ENCODE peak calls at places on chromosomes 6 and 20, in four cellular contexts. One of them, this sample, is unnamed. For H3K9me3, the result is how much of the 10 kb centered on the place peaks cover.

GRCh38 chr6:12266571-12266970 is 23.6 kb upstream of the EDN1 start:
- DNase-seq in effector memory CD4-positive, alpha-beta T cell: no peak
- DNase-seq in CD4-positive, alpha-beta memory T cell: no peak
- DNase-seq in BE2C: no peak
- DNase-seq in this sample: no peak

GRCh38 chr6:87762116-87762515 is 60.1 kb upstream of the AKIRIN2 start:
- DNase-seq in BE2C: no peak
- DNase-seq in CD4-positive, alpha-beta memory T cell: no peak
- DNase-seq in effector memory CD4-positive, alpha-beta T cell: no peak
- DNase-seq in this sample: no peak

GRCh38 chr6:13480631-13481501 is 6.5 kb downstream of the GFOD1 start:
- DNase-seq in BE2C: no peak
- DNase-seq in CD4-positive, alpha-beta memory T cell: no peak
- DNase-seq in effector memory CD4-positive, alpha-beta T cell: no peak
- DNase-seq in this sample: no peak

GRCh38 chr6:9295641-9296040 is 860.3 kb upstream of the SLC35B3 start:
- DNase-seq in BE2C: no peak
- DNase-seq in effector memory CD4-positive, alpha-beta T cell: no peak
- DNase-seq in CD4-positive, alpha-beta memory T cell: no peak
- DNase-seq in this sample: no peak

GRCh38 chr6:74431873-74432272 is 735.9 kb downstream of the CD109 start:
- DNase-seq in effector memory CD4-positive, alpha-beta T cell: no peak
- DNase-seq in BE2C: no peak
- DNase-seq in CD4-positive, alpha-beta memory T cell: no peak
- DNase-seq in this sample: no peak

GRCh38 chr6:52089758-52090348 is 2.4 kb upstream of the PKHD1 start:
- DNase-seq in BE2C: no peak
- DNase-seq in effector memory CD4-positive, alpha-beta T cell: no peak
- DNase-seq in CD4-positive, alpha-beta memory T cell: no peak
- DNase-seq in this sample: no peak

GRCh38 chr20:10647471-10647870 is 26.3 kb downstream of the JAG1 start:
- DNase-seq in CD4-positive, alpha-beta memory T cell: no peak
- DNase-seq in effector memory CD4-positive, alpha-beta T cell: no peak
- DNase-seq in BE2C: peak
- DNase-seq in this sample: no peak

GRCh38 chr6:39107641-39108040 is 7.3 kb downstream of the SAYSD1 start:
- DNase-seq in BE2C: no peak
- DNase-seq in effector memory CD4-positive, alpha-beta T cell: no peak
- DNase-seq in CD4-positive, alpha-beta memory T cell: no peak
- DNase-seq in this sample: no peak

GRCh38 chr20:37526238-37526838 is 1.3 kb downstream of the BLCAP start:
- DNase-seq in effector memory CD4-positive, alpha-beta T cell: no peak
- DNase-seq in BE2C: peak
- DNase-seq in CD4-positive, alpha-beta memory T cell: no peak
- DNase-seq in this sample: no peak

GRCh38 chr6:167235421-167236238 is 55.5 kb upstream of the UNC93A start:
- DNase-seq in CD4-positive, alpha-beta memory T cell: no peak
- DNase-seq in BE2C: no peak
- DNase-seq in effector memory CD4-positive, alpha-beta T cell: no peak
- DNase-seq in this sample: no peak

GRCh38 chr6:158047120-158047518 is 65.5 kb downstream of the SYNJ2 start:
- DNase-seq in BE2C: no peak
- DNase-seq in CD4-positive, alpha-beta memory T cell: no peak
- DNase-seq in effector memory CD4-positive, alpha-beta T cell: peak
- DNase-seq in this sample: no peak

DNA sequence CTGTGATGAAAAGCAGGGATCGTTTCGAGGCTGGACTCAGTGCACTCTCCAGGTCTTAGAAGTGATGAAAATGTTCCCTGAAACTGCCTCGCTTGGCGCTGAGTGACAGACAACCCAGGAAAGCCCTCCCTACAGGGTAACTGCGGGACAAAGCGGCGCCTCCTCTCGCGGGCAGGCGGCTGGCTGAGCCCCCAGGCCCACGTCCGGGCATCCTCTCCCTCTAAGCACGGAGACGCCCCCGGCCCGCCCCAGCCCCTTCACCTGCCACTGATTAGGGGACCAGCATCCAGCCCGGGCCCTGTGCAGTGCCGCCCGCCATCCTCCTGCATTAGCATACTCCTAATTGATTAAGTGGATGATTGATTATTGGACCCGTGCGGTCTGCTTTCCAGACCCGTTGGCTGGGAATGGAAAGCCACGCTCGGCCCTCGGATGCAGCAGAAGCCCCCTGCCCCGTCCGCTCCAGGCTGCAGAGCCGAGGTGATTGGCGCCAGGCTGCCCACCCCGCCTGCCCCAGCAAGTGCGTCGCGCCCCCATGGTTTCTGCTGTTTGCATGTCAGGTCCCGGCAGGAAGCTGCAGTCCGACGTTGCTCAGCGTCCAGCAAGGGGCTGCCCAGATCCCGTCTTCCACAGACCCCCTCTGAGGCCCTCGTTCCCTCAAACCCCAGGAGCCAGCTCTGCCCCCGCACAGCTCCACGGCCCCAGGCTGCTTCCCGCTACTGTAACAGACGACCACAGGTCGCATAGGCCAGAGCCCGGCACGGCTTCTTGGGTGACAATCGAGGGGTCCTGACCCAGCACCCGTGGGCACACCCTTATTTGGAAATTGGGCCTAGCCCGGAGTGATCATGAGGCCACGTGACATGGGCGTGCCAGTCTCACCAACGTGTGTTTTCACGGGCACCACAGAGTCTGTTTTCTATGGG is 131.6 kb downstream of the DLL1 start:
- DNase-seq in effector memory CD4-positive, alpha-beta T cell: no peak
- DNase-seq in CD4-positive, alpha-beta memory T cell: no peak
- DNase-seq in BE2C: peak
- DNase-seq in this sample: no peak
- H3K9me3 ChIP-seq in effector memory CD4-positive, alpha-beta T cell: under half
- H3K9me3 ChIP-seq in CD4-positive, alpha-beta memory T cell: under half
- H3K9me3 ChIP-seq in BE2C: under half
- H3K9me3 ChIP-seq in this sample: under half

GRCh38 chr20:61757-62156 is 25.7 kb upstream of the DEFB125 start:
- DNase-seq in BE2C: no peak
- DNase-seq in effector memory CD4-positive, alpha-beta T cell: no peak
- DNase-seq in CD4-positive, alpha-beta memory T cell: no peak
- DNase-seq in this sample: no peak
- H3K9me3 ChIP-seq in BE2C: under half
- H3K9me3 ChIP-seq in effector memory CD4-positive, alpha-beta T cell: under half
- H3K9me3 ChIP-seq in CD4-positive, alpha-beta memory T cell: under half
- H3K9me3 ChIP-seq in this sample: under half

DNA sequence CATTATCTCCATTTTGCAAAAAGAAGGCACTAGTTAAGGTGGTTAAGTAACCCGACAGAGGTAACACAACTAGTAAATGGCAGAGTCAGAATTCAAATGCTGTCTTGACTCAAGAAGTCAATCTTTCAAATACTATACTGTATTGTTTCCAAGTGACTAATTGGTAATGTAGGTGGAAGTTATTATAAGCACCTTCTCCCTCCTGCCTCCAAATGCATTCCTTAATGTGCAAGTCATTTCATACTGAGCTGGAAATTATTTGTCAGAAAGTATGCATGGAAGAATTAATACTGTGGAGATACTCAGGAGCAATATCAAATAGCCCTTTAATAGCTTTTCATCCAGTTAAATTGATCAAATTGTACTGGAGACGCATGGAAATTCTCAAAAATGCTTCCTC is 579.0 kb downstream of the DOK5 start:
- DNase-seq in BE2C: no peak
- DNase-seq in effector memory CD4-positive, alpha-beta T cell: no peak
- DNase-seq in CD4-positive, alpha-beta memory T cell: no peak
- DNase-seq in this sample: no peak
- H3K9me3 ChIP-seq in BE2C: under half
- H3K9me3 ChIP-seq in effector memory CD4-positive, alpha-beta T cell: under half
- H3K9me3 ChIP-seq in CD4-positive, alpha-beta memory T cell: under half
- H3K9me3 ChIP-seq in this sample: under half

GRCh38 chr20:55953201-55953600 is 52.1 kb downstream of the CBLN4 start:
- DNase-seq in BE2C: no peak
- DNase-seq in CD4-positive, alpha-beta memory T cell: no peak
- DNase-seq in effector memory CD4-positive, alpha-beta T cell: no peak
- DNase-seq in this sample: no peak

DNA sequence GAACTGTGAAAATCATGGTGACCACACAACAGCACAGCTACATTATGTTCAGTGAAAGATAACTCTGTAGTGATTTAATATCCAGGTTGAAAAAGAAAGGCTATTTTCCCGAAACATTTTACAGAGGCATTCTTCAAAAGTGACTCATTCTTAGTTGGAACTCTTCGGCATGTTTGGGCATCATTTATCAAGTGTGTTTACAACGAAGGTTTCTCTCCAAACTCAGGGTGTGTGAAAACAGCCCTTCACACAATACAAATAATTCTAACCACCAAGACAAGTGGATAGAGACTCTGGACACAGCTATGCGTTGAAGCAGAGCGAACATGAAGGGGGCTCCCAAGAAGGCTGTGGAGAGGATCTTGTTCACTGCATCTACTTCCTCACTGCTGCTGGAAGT is 57.6 kb downstream of the CBLN4 start:
- DNase-seq in effector memory CD4-positive, alpha-beta T cell: no peak
- DNase-seq in CD4-positive, alpha-beta memory T cell: no peak
- DNase-seq in BE2C: no peak
- DNase-seq in this sample: no peak
- H3K9me3 ChIP-seq in effector memory CD4-positive, alpha-beta T cell: under half
- H3K9me3 ChIP-seq in CD4-positive, alpha-beta memory T cell: under half
- H3K9me3 ChIP-seq in BE2C: under half
- H3K9me3 ChIP-seq in this sample: under half

GRCh38 chr20:29314294-29314693 is 1943.2 kb upstream of the DEFB115 start:
- DNase-seq in effector memory CD4-positive, alpha-beta T cell: no peak
- DNase-seq in BE2C: no peak
- DNase-seq in CD4-positive, alpha-beta memory T cell: no peak
- DNase-seq in this sample: no peak
- H3K9me3 ChIP-seq in effector memory CD4-positive, alpha-beta T cell: under half
- H3K9me3 ChIP-seq in BE2C: under half
- H3K9me3 ChIP-seq in CD4-positive, alpha-beta memory T cell: under half
- H3K9me3 ChIP-seq in this sample: under half

GRCh38 chr6:119978274-119978889 is 628.8 kb upstream of the MAN1A1 start:
- DNase-seq in CD4-positive, alpha-beta memory T cell: no peak
- DNase-seq in BE2C: peak
- DNase-seq in effector memory CD4-positive, alpha-beta T cell: no peak
- DNase-seq in this sample: no peak
- H3K9me3 ChIP-seq in CD4-positive, alpha-beta memory T cell: under half
- H3K9me3 ChIP-seq in BE2C: under half
- H3K9me3 ChIP-seq in effector memory CD4-positive, alpha-beta T cell: under half
- H3K9me3 ChIP-seq in this sample: under half

DNA sequence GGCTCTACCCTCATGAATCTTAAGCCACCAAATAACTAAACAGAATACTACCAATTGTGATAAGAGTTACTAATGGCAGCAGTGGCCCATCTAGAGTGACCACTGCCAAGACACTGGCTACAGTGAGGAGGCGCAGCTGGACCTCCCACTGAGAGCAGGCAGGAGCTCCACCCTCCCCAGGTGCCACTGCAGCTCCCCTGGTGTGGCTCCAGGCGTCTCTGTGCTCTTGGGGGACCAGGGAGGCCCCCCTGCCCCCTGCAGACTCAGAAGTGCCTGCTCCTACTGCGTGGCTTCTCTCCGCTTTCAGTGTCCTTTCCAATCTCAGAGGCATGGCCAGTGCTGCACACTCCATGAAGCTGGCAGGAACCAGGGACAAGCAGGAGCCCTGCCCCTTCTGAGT is 23.4 kb downstream of the MC3R start:
- DNase-seq in effector memory CD4-positive, alpha-beta T cell: no peak
- DNase-seq in CD4-positive, alpha-beta memory T cell: no peak
- DNase-seq in BE2C: no peak
- DNase-seq in this sample: no peak
- H3K9me3 ChIP-seq in effector memory CD4-positive, alpha-beta T cell: under half
- H3K9me3 ChIP-seq in CD4-positive, alpha-beta memory T cell: under half
- H3K9me3 ChIP-seq in BE2C: under half
- H3K9me3 ChIP-seq in this sample: under half

GRCh38 chr20:44031822-44032582 is 117.3 kb downstream of the TOX2 start:
- DNase-seq in BE2C: no peak
- DNase-seq in CD4-positive, alpha-beta memory T cell: no peak
- DNase-seq in effector memory CD4-positive, alpha-beta T cell: no peak
- DNase-seq in this sample: no peak
- H3K9me3 ChIP-seq in BE2C: under half
- H3K9me3 ChIP-seq in CD4-positive, alpha-beta memory T cell: under half
- H3K9me3 ChIP-seq in effector memory CD4-positive, alpha-beta T cell: under half
- H3K9me3 ChIP-seq in this sample: under half

DNA sequence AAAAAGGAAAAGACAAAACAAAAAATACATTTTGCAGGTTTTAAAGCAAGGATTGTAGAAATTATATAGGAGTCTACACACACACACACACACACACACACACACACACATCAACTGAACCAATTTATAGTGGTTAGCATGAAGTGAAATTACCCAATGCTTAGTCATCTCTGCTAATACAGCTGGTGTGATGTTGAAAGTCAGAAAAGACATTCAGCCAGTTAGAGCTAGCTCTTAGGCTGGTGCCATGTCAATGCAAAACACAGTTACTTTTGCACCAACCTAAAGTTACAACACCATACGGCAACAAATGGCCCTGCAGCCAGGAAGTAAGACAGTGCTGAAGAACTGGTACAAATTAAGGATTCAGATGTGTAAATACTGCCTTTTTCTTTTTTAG is 15.2 kb downstream of the FAM210B start:
- DNase-seq in effector memory CD4-positive, alpha-beta T cell: no peak
- DNase-seq in CD4-positive, alpha-beta memory T cell: no peak
- DNase-seq in BE2C: no peak
- DNase-seq in this sample: no peak
- H3K9me3 ChIP-seq in effector memory CD4-positive, alpha-beta T cell: under half
- H3K9me3 ChIP-seq in CD4-positive, alpha-beta memory T cell: under half
- H3K9me3 ChIP-seq in BE2C: under half
- H3K9me3 ChIP-seq in this sample: under half

GRCh38 chr20:58528412-58528811 is 13.2 kb upstream of the APCDD1L start:
- DNase-seq in BE2C: no peak
- DNase-seq in effector memory CD4-positive, alpha-beta T cell: no peak
- DNase-seq in CD4-positive, alpha-beta memory T cell: no peak
- DNase-seq in this sample: no peak
- H3K9me3 ChIP-seq in BE2C: under half
- H3K9me3 ChIP-seq in effector memory CD4-positive, alpha-beta T cell: under half
- H3K9me3 ChIP-seq in CD4-positive, alpha-beta memory T cell: under half
- H3K9me3 ChIP-seq in this sample: under half

This sample was measured in T-helper 17 cell.